ENCODE peak calls at places on chromosomes 1 and 21, in five cellular contexts. One of them, this sample, is unnamed.
A peak's percentile ranks its signal among the peaks of the same experiment; 100 is the strongest.

GRCh38 chr1:47487826-47488450 is 50.1 kb downstream of the FOXD2 start:
- DNase-seq in HFF-Myc: no peak
- DNase-seq in IMR-90: no peak
- DNase-seq in kidney epithelial cell: peak; percentile 14
- DNase-seq in neural progenitor cell: no peak
- DNase-seq in this sample: no peak

GRCh38 chr1:9454494-9455066 is 84.7 kb upstream of the SLC25A33 start:
- DNase-seq in kidney epithelial cell: no peak
- DNase-seq in neural progenitor cell: no peak
- DNase-seq in HFF-Myc: no peak
- DNase-seq in IMR-90: no peak
- DNase-seq in this sample: no peak

GRCh38 chr1:38964140-38964548 is 22.5 kb upstream of the RHBDL2 start:
- DNase-seq in kidney epithelial cell: no peak
- DNase-seq in HFF-Myc: no peak
- DNase-seq in neural progenitor cell: no peak
- DNase-seq in IMR-90: no peak
- DNase-seq in this sample: peak; percentile 34

GRCh38 chr1:39268906-39269305 is 64.4 kb downstream of the MACF1 start:
- DNase-seq in neural progenitor cell: peak; percentile 28
- DNase-seq in kidney epithelial cell: no peak
- DNase-seq in HFF-Myc: no peak
- DNase-seq in IMR-90: peak; percentile 13
- DNase-seq in this sample: no peak

GRCh38 chr1:64292399-64292798 is 89.0 kb downstream of the UBE2U start:
- DNase-seq in IMR-90: no peak
- DNase-seq in HFF-Myc: no peak
- DNase-seq in neural progenitor cell: no peak
- DNase-seq in kidney epithelial cell: no peak
- DNase-seq in this sample: no peak

GRCh38 chr1:9289090-9289534 is 3.6 kb upstream of the SPSB1 start:
- DNase-seq in HFF-Myc: peak; percentile 71
- DNase-seq in IMR-90: peak; percentile 74
- DNase-seq in kidney epithelial cell: no peak
- DNase-seq in neural progenitor cell: peak; percentile 77
- DNase-seq in this sample: no peak

GRCh38 chr1:2400950-2401649 is 9.5 kb downstream of the RER1 start:
- DNase-seq in kidney epithelial cell: no peak
- DNase-seq in neural progenitor cell: no peak
- DNase-seq in IMR-90: no peak
- DNase-seq in HFF-Myc: no peak
- DNase-seq in this sample: no peak

GRCh38 chr1:51671527-51672325 is 54.8 kb downstream of the OSBPL9 start:
- DNase-seq in kidney epithelial cell: no peak
- DNase-seq in HFF-Myc: peak; percentile 58
- DNase-seq in neural progenitor cell: no peak
- DNase-seq in IMR-90: peak; percentile 96
- DNase-seq in this sample: no peak

GRCh38 chr1:222346955-222347354 is 200.9 kb downstream of the HHIPL2 start:
- DNase-seq in HFF-Myc: no peak
- DNase-seq in neural progenitor cell: no peak
- DNase-seq in kidney epithelial cell: no peak
- DNase-seq in IMR-90: no peak
- DNase-seq in this sample: no peak

GRCh38 chr21:34782666-34783365 is 114.0 kb downstream of the CLIC6 start:
- DNase-seq in neural progenitor cell: no peak
- DNase-seq in HFF-Myc: no peak
- DNase-seq in kidney epithelial cell: no peak
- DNase-seq in IMR-90: no peak
- DNase-seq in this sample: no peak

GRCh38 chr1:179598631-179599030 is 7.0 kb downstream of the TDRD5 start:
- DNase-seq in IMR-90: no peak
- DNase-seq in kidney epithelial cell: no peak
- DNase-seq in HFF-Myc: no peak
- DNase-seq in neural progenitor cell: no peak
- DNase-seq in this sample: no peak

DNA sequence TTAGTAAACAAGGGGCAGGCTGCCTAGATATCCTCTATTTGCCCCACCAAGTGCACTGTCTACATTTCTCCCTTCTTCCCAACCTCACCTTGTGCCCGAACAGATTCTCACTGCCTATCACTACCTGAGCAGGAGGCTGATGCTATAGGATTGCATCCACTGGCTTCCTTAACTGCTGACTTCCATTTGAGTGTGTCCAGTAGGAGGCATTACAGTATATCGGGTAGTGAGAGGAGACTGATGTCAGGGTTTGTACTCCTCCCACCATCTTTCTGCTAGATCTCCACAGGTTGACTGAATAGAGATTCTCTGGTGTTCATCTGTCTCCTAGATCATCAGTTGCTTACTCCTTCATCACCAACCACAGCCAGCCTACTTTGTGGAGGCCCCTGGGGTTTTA is 796.3 kb downstream of the LRRIQ3 start:
- DNase-seq in IMR-90: peak; percentile 0
- DNase-seq in kidney epithelial cell: no peak
- DNase-seq in HFF-Myc: no peak
- DNase-seq in neural progenitor cell: peak; percentile 37
- DNase-seq in this sample: no peak
- TF ChIP-seq CTCF in IMR-90: no peak
- TF ChIP-seq CTCF in kidney epithelial cell: no peak
- TF ChIP-seq CTCF in HFF-Myc: no peak
- TF ChIP-seq CTCF in neural progenitor cell: peak; percentile 45
- TF ChIP-seq CTCF in this sample: no peak

GRCh38 chr1:12014141-12014981 is 4.9 kb upstream of the MIIP start:
- DNase-seq in IMR-90: peak; percentile 42
- DNase-seq in kidney epithelial cell: no peak
- DNase-seq in HFF-Myc: no peak
- DNase-seq in neural progenitor cell: no peak
- DNase-seq in this sample: no peak
- TF ChIP-seq CTCF in IMR-90: no peak
- TF ChIP-seq CTCF in kidney epithelial cell: no peak
- TF ChIP-seq CTCF in HFF-Myc: no peak
- TF ChIP-seq CTCF in neural progenitor cell: peak; percentile 24
- TF ChIP-seq CTCF in this sample: peak; percentile 17

DNA sequence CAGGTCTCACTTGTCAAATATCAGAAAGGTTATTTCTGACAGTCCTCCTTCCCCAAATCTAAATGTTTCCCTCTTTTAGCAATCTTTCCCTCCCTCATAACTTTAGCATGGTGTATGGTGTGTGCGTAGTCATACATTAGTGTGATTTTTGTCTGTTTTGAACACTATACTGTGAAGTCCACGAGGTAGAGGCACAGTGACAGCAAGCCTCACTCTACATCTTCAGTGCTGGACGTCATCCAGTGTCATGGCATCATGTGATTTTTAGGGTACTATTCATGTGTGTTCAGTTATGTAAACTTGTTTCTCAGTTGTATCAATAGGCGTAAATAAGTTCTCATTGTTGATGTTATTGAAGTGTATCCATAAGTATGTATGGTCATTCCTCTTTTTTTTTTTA is 39.1 kb downstream of the DYRK1A start:
- DNase-seq in HFF-Myc: no peak
- DNase-seq in kidney epithelial cell: no peak
- DNase-seq in neural progenitor cell: no peak
- DNase-seq in IMR-90: no peak
- DNase-seq in this sample: no peak
- TF ChIP-seq CTCF in HFF-Myc: no peak
- TF ChIP-seq CTCF in kidney epithelial cell: no peak
- TF ChIP-seq CTCF in neural progenitor cell: no peak
- TF ChIP-seq CTCF in IMR-90: no peak
- TF ChIP-seq CTCF in this sample: no peak

GRCh38 chr1:56817716-56818463 is 1.3 kb downstream of the FYB2 start:
- DNase-seq in kidney epithelial cell: no peak
- DNase-seq in neural progenitor cell: no peak
- DNase-seq in HFF-Myc: no peak
- DNase-seq in IMR-90: no peak
- DNase-seq in this sample: no peak
- TF ChIP-seq CTCF in kidney epithelial cell: no peak
- TF ChIP-seq CTCF in neural progenitor cell: no peak
- TF ChIP-seq CTCF in HFF-Myc: no peak
- TF ChIP-seq CTCF in IMR-90: no peak
- TF ChIP-seq CTCF in this sample: no peak

DNA sequence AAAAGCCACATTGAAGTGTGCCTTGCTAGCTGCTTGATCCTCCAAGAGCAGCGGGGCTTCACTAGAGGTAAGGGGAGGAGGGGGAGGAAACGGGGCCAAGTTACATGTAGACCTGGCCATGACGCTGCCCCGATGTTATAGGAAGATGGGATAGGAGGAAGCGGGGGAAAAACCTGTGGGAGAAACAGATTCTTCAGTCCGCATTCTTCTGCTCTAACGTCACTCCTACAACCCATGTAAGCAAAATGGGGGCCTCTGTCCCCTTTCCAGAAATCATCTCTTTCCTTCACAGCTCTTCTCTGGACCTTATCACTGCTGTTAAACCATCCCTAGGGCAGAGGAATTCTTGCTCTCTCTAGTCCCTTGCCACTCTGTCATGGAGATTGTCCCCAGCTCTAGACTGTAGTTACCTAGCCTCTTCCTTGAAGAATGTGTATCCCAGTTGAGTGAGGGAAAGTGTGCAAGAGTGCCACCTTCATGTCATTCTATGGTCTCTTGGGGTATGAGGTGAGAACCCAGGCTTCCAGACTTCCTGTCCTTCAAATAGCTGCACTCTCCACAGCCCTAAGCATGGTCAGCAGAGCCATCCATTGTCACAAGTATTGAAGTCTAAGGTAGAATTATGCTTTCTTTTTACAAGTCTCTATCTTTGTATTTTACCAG is 11.4 kb downstream of the PLEKHO1 start:
- DNase-seq in neural progenitor cell: no peak
- DNase-seq in IMR-90: peak; percentile 54
- DNase-seq in HFF-Myc: no peak
- DNase-seq in kidney epithelial cell: no peak
- DNase-seq in this sample: no peak
- TF ChIP-seq CTCF in neural progenitor cell: no peak
- TF ChIP-seq CTCF in IMR-90: no peak
- TF ChIP-seq CTCF in HFF-Myc: no peak
- TF ChIP-seq CTCF in kidney epithelial cell: no peak
- TF ChIP-seq CTCF in this sample: no peak

This sample was measured in chondrocyte.